ENCODE peak calls at places on chromosomes 13 and 19, in seven cellular contexts. L, T, C, I, J, N and W are unnamed samples.

GRCh38 chr19:38993271-38993670 is 17.7 kb upstream of the FBXO17 start:
- DNase-seq in L (peak), T (no peak), C (no peak), I (no peak), J (no peak), N (peak), W (no peak)

GRCh38 chr13:73952683-73953082 is 181.5 kb downstream of the KLF12 start:
- DNase-seq in L (peak), T (no peak), C (no peak), I (no peak), J (no peak), N (no peak), W (no peak)

GRCh38 chr19:12137541-12137940 is 2.6 kb downstream of the ZNF20 start:
- DNase-seq in L (no peak), T (no peak), C (no peak), I (no peak), J (peak), N (no peak), W (no peak)

GRCh38 chr19:17405250-17406038 is at the start of gene BST2:
- DNase-seq in L (peak), T (peak), C (peak), I (no peak), J (no peak), N (peak), W (peak)

GRCh38 chr13:111388851-111389500 is 68.5 kb downstream of the TEX29 start:
- DNase-seq in L (no peak), T (no peak), C (no peak), I (no peak), J (no peak), N (no peak), W (no peak)

GRCh38 chr13:110012102-110012739 is 225.8 kb upstream of the IRS2 start:
- DNase-seq in L (peak), T (no peak), C (no peak), I (no peak), J (no peak), N (peak), W (peak)

GRCh38 chr19:23222998-23223652 is 27.1 kb downstream of the ZNF724 start:
- DNase-seq in L (no peak), T (no peak), C (no peak), I (no peak), J (no peak), N (no peak), W (no peak)

GRCh38 chr13:23673354-23673753 is 103.1 kb downstream of the TNFRSF19 start:
- DNase-seq in L (peak), T (no peak), C (peak), I (no peak), J (no peak), N (peak), W (peak)

GRCh38 chr19:2810141-2811091 is 9.3 kb upstream of the ZNF554 start:
- DNase-seq in L (no peak), T (no peak), C (no peak), I (no peak), J (no peak), N (no peak), W (no peak)

GRCh38 chr13:46131705-46132104 is 26.9 kb upstream of the CPB2 start:
- DNase-seq in L (no peak), T (no peak), C (no peak), I (no peak), J (no peak), N (no peak), W (no peak)

GRCh38 chr13:67119481-67119883 is 110.7 kb downstream of the PCDH9 start:
- DNase-seq in L (peak), T (no peak), C (no peak), I (no peak), J (no peak), N (peak), W (peak)

GRCh38 chr19:56942749-56943148 is 102.2 kb upstream of the PEG3 start:
- DNase-seq in L (no peak), T (no peak), C (peak), I (peak), J (peak), N (no peak), W (no peak)

GRCh38 chr13:30107536-30108136 is 199.7 kb downstream of the KATNAL1 start:
- DNase-seq in L (peak), T (no peak), C (no peak), I (no peak), J (no peak), N (peak), W (no peak)

GRCh38 chr13:114082849-114083645 is 49.4 kb downstream of the RASA3 start:
- DNase-seq in L (no peak), T (no peak), C (no peak), I (no peak), J (no peak), N (no peak), W (no peak)

GRCh38 chr19:7729831-7730285 is 2.1 kb downstream of the CLEC4G start:
- DNase-seq in L (no peak), T (no peak), C (no peak), I (no peak), J (no peak), N (no peak), W (no peak)

GRCh38 chr19:2049741-2050348 is 1.2 kb downstream of the MKNK2 start:
- DNase-seq in L (peak), T (no peak), C (peak), I (peak), J (no peak), N (peak), W (peak)

GRCh38 chr13:29402168-29402621 is 193.3 kb downstream of the SLC7A1 start:
- DNase-seq in L (peak), T (no peak), C (no peak), I (no peak), J (no peak), N (peak), W (peak)

GRCh38 chr13:105871768-105872167 is 663.7 kb downstream of the EFNB2 start:
- DNase-seq in L (no peak), T (no peak), C (no peak), I (no peak), J (no peak), N (no peak), W (no peak)

GRCh38 chr13:66344770-66345367 is 885.3 kb downstream of the PCDH9 start:
- DNase-seq in L (no peak), T (no peak), C (no peak), I (no peak), J (no peak), N (no peak), W (no peak)

GRCh38 chr13:91406619-91407018 is 8.2 kb downstream of the GPC5 start:
- DNase-seq in L (peak), T (no peak), C (no peak), I (no peak), J (peak), N (peak), W (peak)

GRCh38 chr19:13460045-13460444 is 46.2 kb downstream of the CACNA1A start:
- DNase-seq in L (no peak), T (no peak), C (no peak), I (no peak), J (no peak), N (no peak), W (no peak)

GRCh38 chr19:16366056-16366432 is 41.4 kb downstream of the KLF2 start:
- DNase-seq in L (no peak), T (no peak), C (no peak), I (no peak), J (no peak), N (no peak), W (no peak)

GRCh38 chr13:91135949-91136348 is 211.5 kb upstream of the MIR17HG start:
- DNase-seq in L (no peak), T (no peak), C (no peak), I (no peak), J (peak), N (no peak), W (no peak)

GRCh38 chr13:59745395-59745788 is 418.3 kb downstream of the DIAPH3 start:
- DNase-seq in L (peak), T (no peak), C (no peak), I (no peak), J (no peak), N (peak), W (peak)

GRCh38 chr13:49560270-49561063 is 24.9 kb downstream of the RCBTB1 start:
- DNase-seq in L (peak), T (no peak), C (no peak), I (no peak), J (peak), N (peak), W (peak)

GRCh38 chr19:44605547-44605946 is 7.8 kb upstream of the IGSF23 start:
- DNase-seq in L (no peak), T (no peak), C (no peak), I (no peak), J (no peak), N (no peak), W (no peak)

GRCh38 chr13:99415014-99415650 is 86.1 kb upstream of the TM9SF2 start:
- DNase-seq in L (no peak), T (no peak), C (no peak), I (peak), J (no peak), N (no peak), W (no peak)

GRCh38 chr13:75465236-75465635 is 16.7 kb downstream of the TBC1D4 start:
- DNase-seq in L (no peak), T (no peak), C (no peak), I (no peak), J (no peak), N (no peak), W (no peak)

GRCh38 chr13:77507931-77508776 is 27.4 kb upstream of the SCEL start:
- DNase-seq in L (peak), T (no peak), C (no peak), I (no peak), J (no peak), N (peak), W (peak)

GRCh38 chr19:50433201-50434180 is 799 bp downstream of the MYBPC2 start:
- DNase-seq in L (no peak), T (no peak), C (no peak), I (no peak), J (no peak), N (no peak), W (no peak)

GRCh38 chr13:26046639-26047038 is 5.2 kb downstream of the SHISA2 start:
- DNase-seq in L (no peak), T (no peak), C (no peak), I (no peak), J (no peak), N (no peak), W (no peak)

GRCh38 chr13:21175656-21176194 is 627 bp downstream of the SKA3 start:
- DNase-seq in L (peak), T (no peak), C (no peak), I (no peak), J (no peak), N (no peak), W (peak)

GRCh38 chr13:49629196-49629938 is 1.1 kb downstream of the ARL11 start:
- DNase-seq in L (no peak), T (no peak), C (no peak), I (no peak), J (no peak), N (no peak), W (no peak)

GRCh38 chr13:18212873-18213272 is 968.8 kb downstream of the TUBA3C start:
- DNase-seq in L (peak), T (peak), C (peak), I (no peak), J (no peak), N (no peak), W (no peak)

GRCh38 chr19:50909240-50910070 is 1.7 kb downstream of the KLK4 start:
- DNase-seq in L (no peak), T (no peak), C (no peak), I (no peak), J (peak), N (no peak), W (no peak)

GRCh38 chr19:48329167-48329891 is 4.0 kb downstream of the EMP3 start:
- DNase-seq in L (peak), T (no peak), C (no peak), I (no peak), J (no peak), N (peak), W (peak)
- H3K4me3 ChIP-seq in L (no peak), T (peak), C (peak), I (no peak), J (peak), N (no peak), W (no peak)

GRCh38 chr13:39688278-39688677 is 32.8 kb downstream of the COG6 start:
- DNase-seq in L (no peak), T (no peak), C (no peak), I (no peak), J (no peak), N (no peak), W (no peak)

GRCh38 chr13:39685652-39686051 is 30.2 kb downstream of the COG6 start:
- DNase-seq in L (no peak), T (no peak), C (no peak), I (no peak), J (no peak), N (no peak), W (no peak)

GRCh38 chr13:39682788-39683187 is 27.3 kb downstream of the COG6 start:
- DNase-seq in L (no peak), T (no peak), C (no peak), I (no peak), J (no peak), N (no peak), W (no peak)

GRCh38 chr13:39682310-39682709 is 26.8 kb downstream of the COG6 start:
- DNase-seq in L (no peak), T (no peak), C (no peak), I (no peak), J (no peak), N (no peak), W (no peak)

DNA sequence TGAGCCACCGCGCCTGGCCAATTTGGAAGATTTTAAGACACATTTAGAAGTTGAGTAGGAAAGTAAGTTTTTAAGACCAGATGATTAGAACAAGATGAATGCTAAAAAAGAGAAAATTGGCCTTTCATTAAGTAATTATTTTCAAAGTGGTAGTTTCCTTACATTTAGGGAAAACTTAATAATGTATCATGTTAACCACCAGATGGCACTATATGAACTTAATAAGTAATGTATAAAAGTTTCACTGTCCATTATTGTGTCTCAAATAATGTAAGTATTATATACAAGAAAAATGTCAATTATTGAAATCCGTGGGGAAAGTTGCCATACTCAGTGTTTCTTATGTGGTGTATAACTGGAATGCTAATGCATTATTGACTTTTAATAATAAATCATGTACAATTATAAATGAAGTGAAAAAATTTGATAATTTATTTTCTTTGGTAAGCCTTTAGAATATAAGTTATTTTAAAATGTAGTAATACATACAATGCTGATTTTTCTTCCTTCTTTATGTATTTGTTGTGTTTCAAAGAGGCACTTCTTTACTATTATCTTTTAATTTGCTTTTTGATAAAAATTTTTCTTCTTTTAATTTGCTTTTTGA is 29.2 kb downstream of the COG6 start:
- DNase-seq in L (peak), T (no peak), C (no peak), I (no peak), J (no peak), N (peak), W (peak)
- TF ChIP-seq CTCF in L (peak), T (peak), C (peak), I (peak), J (no peak), N (no peak), W (no peak)

DNA sequence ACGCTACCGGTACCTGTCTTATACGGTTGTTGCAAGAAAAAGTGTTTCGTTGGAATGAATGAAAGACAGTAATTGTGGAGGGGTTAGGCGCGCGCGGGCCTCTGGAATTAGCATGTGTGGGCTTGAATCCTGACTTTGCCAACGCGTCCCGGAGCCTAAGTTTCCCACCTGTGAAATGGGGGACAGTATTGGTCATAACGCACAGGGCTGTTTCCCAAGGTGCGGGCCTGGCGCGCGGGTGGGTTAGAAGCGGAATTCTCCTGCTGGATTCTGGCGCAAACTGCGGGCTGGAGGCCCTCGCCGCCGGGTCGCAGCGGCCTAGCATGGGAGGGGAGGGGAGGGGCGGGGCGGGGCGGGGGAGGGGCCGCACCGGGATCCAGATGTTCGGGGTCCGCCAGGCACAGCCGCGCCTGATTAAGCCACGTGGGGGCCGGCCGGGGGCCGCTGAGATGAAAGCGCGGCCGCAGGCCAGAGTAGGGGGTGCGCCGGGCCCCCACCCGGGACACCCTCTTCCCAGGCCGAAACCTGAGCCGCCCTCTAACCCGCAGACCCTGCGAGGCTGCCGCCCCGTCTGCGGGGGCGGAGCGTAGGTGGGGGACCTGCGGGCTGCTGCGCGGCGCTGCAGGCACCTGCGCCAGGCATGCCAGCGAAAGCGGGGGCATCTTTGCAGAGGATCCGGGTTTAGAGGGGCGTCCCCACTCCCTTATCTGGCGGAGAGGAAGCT is 1.2 kb upstream of the TMEM59L start:
- DNase-seq in L (no peak), T (no peak), C (no peak), I (no peak), J (no peak), N (no peak), W (no peak)
- H3K4me3 ChIP-seq in L (no peak), T (peak), C (peak), I (no peak), J (peak), N (no peak), W (no peak)

DNA sequence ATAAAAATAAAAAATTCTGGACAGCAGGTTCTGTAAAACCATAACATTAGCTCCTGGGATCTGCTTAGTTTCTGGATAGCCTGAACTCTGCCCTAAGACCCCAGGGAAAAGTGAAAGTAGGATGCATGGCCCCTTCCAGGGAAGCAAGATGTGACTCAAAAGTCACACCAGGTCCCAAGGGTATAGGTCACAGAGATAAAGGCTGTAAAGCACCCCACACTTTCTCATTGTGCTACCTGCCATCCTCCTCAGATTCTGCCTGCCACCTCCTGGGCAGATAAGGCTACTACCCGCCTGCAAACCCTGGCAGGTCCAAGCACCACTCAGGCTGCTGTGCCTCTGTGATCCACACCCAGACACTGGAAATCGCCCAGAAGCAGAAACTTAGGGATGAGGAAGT is 20.6 kb downstream of the FFAR2 start:
- DNase-seq in L (no peak), T (no peak), C (peak), I (no peak), J (peak), N (peak), W (no peak)
- TF ChIP-seq CTCF in L (peak), T (no peak), C (peak), I (peak), J (peak), N (peak), W (peak)